ENCODE peak calls at places on chromosomes 5 and 9, in six cellular contexts. I is GM12878; Z is CD8-positive, alpha-beta T cell; R is aorta; U is lower lobe of right lung; A is GM23338. Q is an unnamed sample. For H3K4me1, the result is how much of the 10 kb centered on the place peaks cover.

GRCh38 chr5:114018178-114018577 is 343.7 kb upstream of the KCNN2 start:
- ATAC-seq in I (no peak), Z (no peak), R (no peak), U (no peak), A (peak), Q (no peak)

GRCh38 chr5:112883192-112883591 is 22.1 kb downstream of the SRP19 start:
- ATAC-seq in I (no peak), Z (no peak), R (no peak), U (no peak), A (no peak), Q (no peak)

GRCh38 chr5:104840284-104840683 is 1277.7 kb upstream of the NUDT12 start:
- ATAC-seq in I (no peak), Z (no peak), R (no peak), U (no peak), A (no peak), Q (no peak)

GRCh38 chr5:35785601-35786085 is 71.0 kb upstream of the IL7R start:
- ATAC-seq in I (no peak), Z (peak), R (no peak), U (peak), A (no peak), Q (no peak)

GRCh38 chr5:177471610-177472356 is 1.7 kb downstream of the DBN1 start:
- ATAC-seq in I (no peak), Z (peak), R (peak), U (no peak), A (no peak), Q (peak)

GRCh38 chr5:157558681-157559080 is 16.9 kb downstream of the ADAM19 start:
- ATAC-seq in I (no peak), Z (no peak), R (no peak), U (no peak), A (no peak), Q (no peak)

GRCh38 chr5:154196955-154197652 is 6.6 kb downstream of the GALNT10 start:
- ATAC-seq in I (peak), Z (peak), R (peak), U (peak), A (peak), Q (no peak)

GRCh38 chr9:109035684-109036423 is 22.6 kb upstream of the CTNNAL1 start:
- ATAC-seq in I (no peak), Z (no peak), R (peak), U (peak), A (no peak), Q (peak)

GRCh38 chr9:133759146-133759900 is 21.2 kb upstream of the SARDH start:
- ATAC-seq in I (no peak), Z (no peak), R (peak), U (peak), A (peak), Q (peak)

GRCh38 chr5:1804001-1804690 is 2.9 kb downstream of the NDUFS6 start:
- ATAC-seq in I (no peak), Z (no peak), R (no peak), U (no peak), A (no peak), Q (no peak)

GRCh38 chr9:113511047-113511521 is 47.6 kb downstream of the RGS3 start:
- ATAC-seq in I (peak), Z (no peak), R (no peak), U (no peak), A (no peak), Q (no peak)

GRCh38 chr5:124634228-124634819 is 112.1 kb downstream of the ZNF608 start:
- ATAC-seq in I (no peak), Z (no peak), R (no peak), U (no peak), A (no peak), Q (no peak)

GRCh38 chr5:40277161-40277906 is 402.4 kb upstream of the PTGER4 start:
- ATAC-seq in I (peak), Z (no peak), R (no peak), U (peak), A (no peak), Q (no peak)

GRCh38 chr9:78011037-78011436 is 20.6 kb downstream of the GNAQ start:
- ATAC-seq in I (peak), Z (no peak), R (peak), U (peak), A (no peak), Q (no peak)

GRCh38 chr5:54296386-54296785 is 14.0 kb downstream of the ARL15 start:
- ATAC-seq in I (peak), Z (no peak), R (no peak), U (peak), A (peak), Q (no peak)

GRCh38 chr9:82555408-82555807 is 507.5 kb downstream of the RASEF start:
- ATAC-seq in I (no peak), Z (no peak), R (no peak), U (no peak), A (no peak), Q (no peak)

GRCh38 chr5:159362190-159362589 is 31.9 kb upstream of the IL12B start:
- ATAC-seq in I (no peak), Z (no peak), R (no peak), U (peak), A (no peak), Q (peak)

GRCh38 chr5:151483176-151483575 is 35.8 kb downstream of the SLC36A1 start:
- ATAC-seq in I (no peak), Z (no peak), R (peak), U (peak), A (peak), Q (peak)

GRCh38 chr5:35247645-35248034 is 17.4 kb upstream of the PRLR start:
- ATAC-seq in I (peak), Z (no peak), R (peak), U (no peak), A (no peak), Q (no peak)

GRCh38 chr9:110996436-110997224 is 41.6 kb downstream of the LPAR1 start:
- ATAC-seq in I (no peak), Z (no peak), R (no peak), U (peak), A (no peak), Q (peak)

GRCh38 chr5:137329581-137329980 is 169.5 kb downstream of the SPOCK1 start:
- ATAC-seq in I (no peak), Z (no peak), R (no peak), U (no peak), A (no peak), Q (no peak)

GRCh38 chr9:87714819-87715218 is 11.1 kb upstream of the CTSL start:
- ATAC-seq in I (no peak), Z (no peak), R (peak), U (peak), A (no peak), Q (no peak)

GRCh38 chr5:1983401-1983800 is 100.7 kb upstream of the IRX4 start:
- ATAC-seq in I (no peak), Z (no peak), R (no peak), U (no peak), A (peak), Q (no peak)

GRCh38 chr9:16329699-16330113 is 540.8 kb downstream of the BNC2 start:
- ATAC-seq in I (no peak), Z (no peak), R (no peak), U (peak), A (no peak), Q (no peak)

GRCh38 chr9:123234853-123235252 is 33.5 kb downstream of the STRBP start:
- ATAC-seq in I (peak), Z (no peak), R (no peak), U (no peak), A (no peak), Q (no peak)

GRCh38 chr9:133991211-133991921 is 758 bp downstream of the VAV2 start:
- ATAC-seq in I (peak), Z (no peak), R (no peak), U (no peak), A (peak), Q (no peak)

GRCh38 chr9:111514967-111515366 is 10.0 kb upstream of the ZNF483 start:
- ATAC-seq in I (no peak), Z (no peak), R (no peak), U (no peak), A (no peak), Q (no peak)

GRCh38 chr9:105242557-105242956 is 1.9 kb upstream of the SLC44A1 start:
- ATAC-seq in I (no peak), Z (no peak), R (no peak), U (no peak), A (no peak), Q (no peak)

GRCh38 chr9:17204611-17205165 is 69.8 kb downstream of the CNTLN start:
- ATAC-seq in I (no peak), Z (no peak), R (no peak), U (no peak), A (peak), Q (no peak)

GRCh38 chr5:67880358-67880810 is 335.2 kb upstream of the PIK3R1 start:
- ATAC-seq in I (no peak), Z (no peak), R (no peak), U (no peak), A (no peak), Q (no peak)

GRCh38 chr5:14593326-14594036 is 11.9 kb downstream of the OTULINL start:
- ATAC-seq in I (peak), Z (peak), R (no peak), U (no peak), A (no peak), Q (no peak)

DNA sequence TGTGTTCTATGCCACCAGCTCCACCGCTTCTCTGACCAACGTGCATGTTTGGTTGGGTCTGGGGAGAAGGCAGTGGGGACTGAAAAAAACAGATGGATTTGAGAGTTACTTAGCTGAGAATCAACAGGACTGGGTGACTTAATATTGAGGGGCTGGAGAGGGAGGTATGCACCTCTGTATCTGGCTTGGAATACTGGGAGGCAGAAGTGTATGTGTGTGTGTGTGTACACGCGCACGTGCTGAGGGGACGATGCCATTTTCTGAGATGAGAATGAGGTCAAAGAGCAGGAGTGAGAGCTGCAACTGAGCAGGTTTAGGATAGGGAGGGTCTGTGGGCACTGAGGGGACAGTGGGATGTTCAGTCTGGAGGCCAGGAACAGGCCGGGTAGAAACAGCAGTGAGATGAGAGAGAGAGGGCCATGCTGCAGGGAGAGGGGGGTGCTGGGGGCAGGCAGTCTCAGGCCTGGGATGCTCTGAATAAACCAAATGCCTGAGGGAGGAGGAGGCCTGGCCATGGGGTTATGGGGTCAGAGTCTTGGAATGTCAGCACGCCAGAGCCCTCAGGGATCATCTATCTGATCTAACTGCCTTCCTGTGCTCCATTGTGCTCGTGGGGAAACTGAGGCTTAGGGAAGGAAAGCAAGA is 14.0 kb downstream of the PDGFRB start:
- ATAC-seq in I (no peak), Z (no peak), R (no peak), U (no peak), A (peak), Q (peak)
- H3K4me1 ChIP-seq in I (under half), Z (under half), R (under half), U (half or more), A (under half), Q (under half)

GRCh38 chr9:100070642-100071041 is 28.2 kb downstream of the ERP44 start:
- ATAC-seq in I (no peak), Z (no peak), R (no peak), U (no peak), A (no peak), Q (no peak)

GRCh38 chr9:100063185-100063584 is 35.6 kb downstream of the ERP44 start:
- ATAC-seq in I (no peak), Z (no peak), R (no peak), U (no peak), A (peak), Q (no peak)

GRCh38 chr9:100070071-100070470 is 28.7 kb downstream of the ERP44 start:
- ATAC-seq in I (no peak), Z (no peak), R (no peak), U (no peak), A (no peak), Q (no peak)

GRCh38 chr9:100064872-100065581 is 33.8 kb downstream of the ERP44 start:
- ATAC-seq in I (no peak), Z (no peak), R (no peak), U (no peak), A (no peak), Q (no peak)

DNA sequence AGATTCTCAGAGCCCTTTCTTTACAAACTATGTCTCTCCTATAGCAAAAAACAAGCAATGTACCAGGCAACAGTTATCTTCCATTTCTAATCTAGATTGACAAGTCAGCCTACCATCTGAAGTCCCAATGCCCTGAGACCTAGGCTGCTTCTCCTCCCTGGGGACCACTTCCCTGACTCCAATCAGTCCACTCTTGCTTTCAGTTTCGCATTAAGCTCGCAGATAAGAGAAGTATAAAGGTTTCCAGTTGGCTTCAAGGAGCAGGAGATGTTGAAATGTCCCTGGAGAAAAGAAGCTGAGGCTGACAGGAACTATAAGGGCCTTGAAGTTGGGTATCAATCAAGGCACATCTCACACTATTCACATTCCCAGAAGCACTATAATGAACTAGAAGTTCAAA is 32.3 kb downstream of the ERP44 start:
- ATAC-seq in I (peak), Z (no peak), R (peak), U (peak), A (no peak), Q (no peak)
- H3K4me1 ChIP-seq in I (under half), Z (under half), R (under half), U (under half), A (under half), Q (under half)

GRCh38 chr9:124277420-124277819 is 19.7 kb downstream of the NEK6 start:
- ATAC-seq in I (no peak), Z (no peak), R (no peak), U (no peak), A (no peak), Q (no peak)

GRCh38 chr9:124274738-124275137 is 17.0 kb downstream of the NEK6 start:
- ATAC-seq in I (no peak), Z (no peak), R (no peak), U (no peak), A (no peak), Q (no peak)

GRCh38 chr9:124279531-124280175 is 21.9 kb downstream of the NEK6 start:
- ATAC-seq in I (no peak), Z (no peak), R (no peak), U (no peak), A (no peak), Q (peak)

GRCh38 chr9:124280176-124280691 is 22.5 kb downstream of the NEK6 start:
- ATAC-seq in I (no peak), Z (no peak), R (peak), U (peak), A (no peak), Q (peak)

GRCh38 chr9:124278054-124278540 is 20.3 kb downstream of the NEK6 start:
- ATAC-seq in I (no peak), Z (no peak), R (no peak), U (no peak), A (no peak), Q (no peak)
- H3K4me1 ChIP-seq in I (under half), Z (under half), R (under half), U (half or more), A (under half), Q (under half)

GRCh38 chr5:148539851-148540250 is 114.5 kb downstream of the HTR4 start:
- ATAC-seq in I (no peak), Z (no peak), R (no peak), U (no peak), A (no peak), Q (no peak)
- H3K4me1 ChIP-seq in I (under half), Z (under half), R (under half), U (under half), A (under half), Q (under half)